ENCODE peak calls at places on chromosomes 5 and 9, in four cellular contexts. M is coronary artery, U is left ventricle myocardium inferior, A is heart left ventricle. I is an unnamed sample.

GRCh38 chr9:131837316-131837715 is 97.4 kb upstream of the RAPGEF1 start:
- DNase-seq in M (no peak), A (peak), U (no peak), I (no peak)

GRCh38 chr5:67178085-67178484 is 18.5 kb downstream of the CD180 start:
- DNase-seq in A (no peak), U (no peak), M (no peak), I (no peak)

GRCh38 chr5:140150201-140150600 is 24.5 kb downstream of the IGIP start:
- DNase-seq in U (no peak), M (no peak), A (no peak), I (no peak)

GRCh38 chr9:108184941-108185340 is 670.8 kb downstream of the ACTL7B start:
- DNase-seq in A (no peak), U (no peak), M (no peak), I (no peak)

GRCh38 chr9:19828586-19828985 is 39.7 kb upstream of the SLC24A2 start:
- DNase-seq in U (no peak), A (no peak), M (no peak), I (no peak)

GRCh38 chr5:149831492-149831891 is 101.4 kb downstream of the PPARGC1B start:
- DNase-seq in M (no peak), A (no peak), U (no peak), I (no peak)

GRCh38 chr5:121189569-121190305 is 661.9 kb upstream of the FTMT start:
- DNase-seq in U (no peak), A (no peak), M (no peak), I (peak)

GRCh38 chr5:175195698-175196656 is 248.0 kb downstream of the DRD1 start:
- DNase-seq in A (no peak), M (no peak), U (no peak), I (no peak)

GRCh38 chr9:121336705-121337104 is 33.3 kb downstream of the STOM start:
- DNase-seq in M (no peak), A (no peak), U (no peak), I (no peak)

GRCh38 chr5:126438871-126439270 is 15.7 kb downstream of the GRAMD2B start:
- DNase-seq in U (no peak), M (no peak), A (no peak), I (no peak)

GRCh38 chr5:135138116-135138850 is 104.3 kb upstream of the PITX1 start:
- DNase-seq in M (peak), A (no peak), U (no peak), I (no peak)

GRCh38 chr5:132385321-132386105 is 16.0 kb downstream of the SLC22A5 start:
- DNase-seq in A (peak), M (peak), U (no peak), I (no peak)

GRCh38 chr5:26932238-26932637 is 106.1 kb downstream of the CDH9 start:
- DNase-seq in M (no peak), U (no peak), A (no peak), I (no peak)

GRCh38 chr5:155004138-155004744 is 9.3 kb upstream of the KIF4B start:
- DNase-seq in U (no peak), M (no peak), A (no peak), I (no peak)

GRCh38 chr9:130462685-130463084 is 17.9 kb downstream of the ASS1 start:
- DNase-seq in U (no peak), M (no peak), A (no peak), I (no peak)

GRCh38 chr9:104386425-104387069 is 117.5 kb upstream of the OR13F1 start:
- DNase-seq in U (no peak), M (no peak), A (no peak), I (no peak)

GRCh38 chr5:142290574-142291299 is 34.1 kb downstream of the SPRY4 start:
- DNase-seq in M (no peak), U (peak), A (no peak), I (no peak)

GRCh38 chr9:98375138-98375726 is 119.8 kb upstream of the TBC1D2 start:
- DNase-seq in U (no peak), M (no peak), A (no peak), I (no peak)

GRCh38 chr5:39283231-39283818 is 64.0 kb upstream of the FYB1 start:
- DNase-seq in A (peak), M (no peak), U (no peak), I (no peak)

GRCh38 chr5:135832263-135832555 is 2.3 kb upstream of the SLC25A48 start:
- DNase-seq in U (no peak), A (no peak), M (peak), I (peak)

GRCh38 chr5:175032741-175033151 is 308.4 kb downstream of the MSX2 start:
- DNase-seq in M (no peak), U (no peak), A (no peak), I (peak)

GRCh38 chr9:27470291-27470805 is 53.7 kb upstream of the IFNK start:
- DNase-seq in M (no peak), U (no peak), A (no peak), I (no peak)

GRCh38 chr9:13568851-13569618 is 289.5 kb upstream of the MPDZ start:
- DNase-seq in U (peak), A (no peak), M (no peak), I (no peak)

GRCh38 chr5:112640495-112640894 is 97.2 kb upstream of the APC start:
- DNase-seq in M (no peak), A (no peak), U (no peak), I (no peak)

GRCh38 chr5:96124589-96124988 is 162.9 kb upstream of the ELL2 start:
- DNase-seq in U (no peak), M (no peak), A (no peak), I (no peak)

GRCh38 chr9:2018162-2018643 is 3.1 kb downstream of the SMARCA2 start:
- DNase-seq in M (no peak), A (no peak), U (no peak), I (no peak)

GRCh38 chr5:178234753-178235599 is 2.4 kb upstream of the PHYKPL start:
- DNase-seq in M (no peak), A (peak), U (peak), I (no peak)

GRCh38 chr5:1938310-1939000 is 55.7 kb upstream of the IRX4 start:
- DNase-seq in A (no peak), M (no peak), U (no peak), I (no peak)

GRCh38 chr9:69658987-69659677 is 13.0 kb downstream of the APBA1 start:
- DNase-seq in U (no peak), M (no peak), A (no peak), I (no peak)

GRCh38 chr5:71747182-71747581 is 28.1 kb downstream of the CARTPT start:
- DNase-seq in A (no peak), U (no peak), M (no peak), I (no peak)

GRCh38 chr5:109953821-109954220 is 264.1 kb downstream of the MAN2A1 start:
- DNase-seq in A (no peak), U (no peak), M (no peak), I (no peak)

GRCh38 chr5:60792438-60792837 is 51.6 kb downstream of the ELOVL7 start:
- DNase-seq in A (no peak), M (no peak), U (no peak), I (no peak)

GRCh38 chr5:9244417-9244816 is 301.5 kb downstream of the SEMA5A start:
- DNase-seq in U (no peak), A (no peak), M (no peak), I (no peak)

GRCh38 chr5:127419007-127419406 is 98.4 kb upstream of the PRRC1 start:
- DNase-seq in A (no peak), M (no peak), U (no peak), I (no peak)

GRCh38 chr5:9771079-9771478 is 140.9 kb upstream of the TAS2R1 start:
- DNase-seq in A (no peak), M (no peak), U (no peak), I (no peak)

GRCh38 chr5:2906302-2907090 is 155.0 kb upstream of the IRX2 start:
- DNase-seq in A (no peak), U (no peak), M (peak), I (peak)

GRCh38 chr9:91994422-91994821 is 44.4 kb upstream of the ROR2 start:
- DNase-seq in U (no peak), M (no peak), A (no peak), I (no peak)

GRCh38 chr9:110714314-110714713 is 45.7 kb downstream of the MUSK start:
- DNase-seq in U (no peak), A (no peak), M (no peak), I (no peak)

GRCh38 chr5:67730917-67731474 is 484.6 kb upstream of the PIK3R1 start:
- DNase-seq in A (no peak), U (no peak), M (no peak), I (no peak)

GRCh38 chr9:111036946-111037743 is 1.1 kb downstream of the LPAR1 start:
- DNase-seq in A (no peak), M (no peak), U (no peak), I (no peak)

GRCh38 chr5:76602094-76602726 is 21.0 kb downstream of the F2RL2 start:
- DNase-seq in M (no peak), A (no peak), U (no peak), I (no peak)
- TF ChIP-seq CTCF in M (no peak), A (no peak), U (no peak), I (peak)

GRCh38 chr5:63760965-63761364 is 201.3 kb downstream of the HTR1A start:
- DNase-seq in A (no peak), U (no peak), M (no peak), I (no peak)
- TF ChIP-seq CTCF in A (no peak), U (no peak), M (no peak), I (no peak)

GRCh38 chr5:146254223-146254622 is 50.8 kb downstream of the RBM27 start:
- DNase-seq in U (no peak), M (no peak), A (no peak), I (no peak)
- TF ChIP-seq CTCF in U (no peak), M (no peak), A (no peak), I (no peak)

GRCh38 chr9:129007035-129007765 is 20.9 kb downstream of the SH3GLB2 start:
- DNase-seq in U (peak), M (no peak), A (peak), I (no peak)
- TF ChIP-seq CTCF in U (peak), M (no peak), A (no peak), I (no peak)

GRCh38 chr9:122807271-122807900 is 7.5 kb downstream of the OR1K1 start:
- DNase-seq in A (no peak), M (no peak), U (no peak), I (no peak)

GRCh38 chr9:122806661-122807060 is 6.7 kb downstream of the OR1K1 start:
- DNase-seq in A (no peak), M (no peak), U (no peak), I (no peak)

GRCh38 chr9:122812736-122813135 is 12.8 kb downstream of the OR1K1 start:
- DNase-seq in M (no peak), A (no peak), U (no peak), I (no peak)

GRCh38 chr9:122808141-122808540 is 8.2 kb downstream of the OR1K1 start:
- DNase-seq in U (no peak), M (no peak), A (no peak), I (no peak)

GRCh38 chr9:122810306-122810946 is 10.5 kb downstream of the OR1K1 start:
- DNase-seq in M (no peak), A (peak), U (peak), I (no peak)
- TF ChIP-seq CTCF in M (peak), A (peak), U (peak), I (peak)

GRCh38 chr5:73693573-73694061 is 67.6 kb downstream of the ARHGEF28 start:
- DNase-seq in M (no peak), A (no peak), U (no peak), I (no peak)
- TF ChIP-seq CTCF in M (no peak), A (peak), U (peak), I (peak)

DNA sequence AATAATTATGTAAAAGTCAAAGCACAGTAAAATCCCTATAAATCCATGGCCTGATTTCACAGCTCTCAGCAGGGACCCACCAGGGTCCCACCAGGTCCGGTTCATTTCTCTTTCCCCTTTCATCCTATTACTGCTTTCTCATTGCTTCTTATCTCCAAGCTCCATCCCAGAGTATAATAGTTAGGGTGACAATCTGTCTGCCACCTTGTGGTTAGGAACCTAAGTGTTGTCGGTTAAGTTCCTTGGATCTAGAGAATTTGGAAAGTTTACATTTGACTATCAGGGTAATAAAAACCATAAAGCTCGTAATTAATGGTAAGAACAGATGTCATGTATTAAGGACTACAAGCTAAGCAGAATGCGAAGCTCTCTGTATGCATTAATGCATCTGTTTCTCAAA is 259.1 kb downstream of the SH3GL2 start:
- DNase-seq in A (no peak), U (no peak), M (no peak), I (no peak)
- TF ChIP-seq CTCF in A (no peak), U (no peak), M (no peak), I (no peak)